ENCODE peak calls at places on chromosome 10, in eight cellular contexts. One of them, this sample, is unnamed.

GRCh38 chr10:112461029-112461887 is 14.2 kb downstream of the VTI1A start:
- DNase-seq in activated B cell treated with CpG ODN at 0.5 μM for 24 hours: no peak
- DNase-seq in HFF-Myc: no peak
- DNase-seq in cardiac fibroblast: peak
- DNase-seq in tibial artery: no peak
- DNase-seq in neural crest cell: no peak
- DNase-seq in dorsolateral prefrontal cortex: no peak
- DNase-seq in GM10248: no peak
- DNase-seq in this sample: peak

GRCh38 chr10:19843487-19843886 is 27.3 kb downstream of the PLXDC2 start:
- DNase-seq in activated B cell treated with CpG ODN at 0.5 μM for 24 hours: no peak
- DNase-seq in HFF-Myc: no peak
- DNase-seq in cardiac fibroblast: no peak
- DNase-seq in tibial artery: no peak
- DNase-seq in neural crest cell: no peak
- DNase-seq in dorsolateral prefrontal cortex: no peak
- DNase-seq in GM10248: no peak
- DNase-seq in this sample: no peak

GRCh38 chr10:59234814-59235429 is 58.5 kb downstream of the PHYHIPL start:
- DNase-seq in activated B cell treated with CpG ODN at 0.5 μM for 24 hours: no peak
- DNase-seq in HFF-Myc: peak
- DNase-seq in cardiac fibroblast: peak
- DNase-seq in tibial artery: no peak
- DNase-seq in neural crest cell: peak
- DNase-seq in dorsolateral prefrontal cortex: no peak
- DNase-seq in GM10248: no peak
- DNase-seq in this sample: no peak

GRCh38 chr10:73887038-73888015 is 13.0 kb upstream of the CAMK2G start:
- DNase-seq in activated B cell treated with CpG ODN at 0.5 μM for 24 hours: no peak
- DNase-seq in HFF-Myc: no peak
- DNase-seq in cardiac fibroblast: peak
- DNase-seq in tibial artery: peak
- DNase-seq in neural crest cell: no peak
- DNase-seq in dorsolateral prefrontal cortex: no peak
- DNase-seq in GM10248: no peak
- DNase-seq in this sample: peak

GRCh38 chr10:44956717-44957706 is 2.6 kb upstream of the RASSF4 start:
- DNase-seq in activated B cell treated with CpG ODN at 0.5 μM for 24 hours: no peak
- DNase-seq in HFF-Myc: no peak
- DNase-seq in cardiac fibroblast: no peak
- DNase-seq in tibial artery: no peak
- DNase-seq in neural crest cell: no peak
- DNase-seq in dorsolateral prefrontal cortex: no peak
- DNase-seq in GM10248: no peak
- DNase-seq in this sample: no peak

GRCh38 chr10:119357389-119358139 is 150.2 kb downstream of the GRK5 start:
- DNase-seq in activated B cell treated with CpG ODN at 0.5 μM for 24 hours: no peak
- DNase-seq in HFF-Myc: no peak
- DNase-seq in cardiac fibroblast: no peak
- DNase-seq in tibial artery: no peak
- DNase-seq in neural crest cell: no peak
- DNase-seq in dorsolateral prefrontal cortex: no peak
- DNase-seq in GM10248: no peak
- DNase-seq in this sample: no peak

GRCh38 chr10:27861781-27862180 is 116.2 kb upstream of the MKX start:
- DNase-seq in activated B cell treated with CpG ODN at 0.5 μM for 24 hours: no peak
- DNase-seq in HFF-Myc: no peak
- DNase-seq in cardiac fibroblast: no peak
- DNase-seq in tibial artery: no peak
- DNase-seq in neural crest cell: no peak
- DNase-seq in dorsolateral prefrontal cortex: no peak
- DNase-seq in GM10248: no peak
- DNase-seq in this sample: no peak

GRCh38 chr10:132617781-132618052 is 80.1 kb downstream of the INPP5A start:
- DNase-seq in activated B cell treated with CpG ODN at 0.5 μM for 24 hours: no peak
- DNase-seq in HFF-Myc: no peak
- DNase-seq in cardiac fibroblast: no peak
- DNase-seq in tibial artery: no peak
- DNase-seq in neural crest cell: no peak
- DNase-seq in dorsolateral prefrontal cortex: no peak
- DNase-seq in GM10248: no peak
- DNase-seq in this sample: no peak

GRCh38 chr10:72239409-72239808 is 23.3 kb upstream of the ASCC1 start:
- DNase-seq in activated B cell treated with CpG ODN at 0.5 μM for 24 hours: no peak
- DNase-seq in HFF-Myc: no peak
- DNase-seq in cardiac fibroblast: no peak
- DNase-seq in tibial artery: no peak
- DNase-seq in neural crest cell: no peak
- DNase-seq in dorsolateral prefrontal cortex: no peak
- DNase-seq in GM10248: no peak
- DNase-seq in this sample: no peak

GRCh38 chr10:72241853-72242252 is 25.8 kb upstream of the ASCC1 start:
- DNase-seq in activated B cell treated with CpG ODN at 0.5 μM for 24 hours: no peak
- DNase-seq in HFF-Myc: no peak
- DNase-seq in cardiac fibroblast: no peak
- DNase-seq in tibial artery: no peak
- DNase-seq in neural crest cell: no peak
- DNase-seq in dorsolateral prefrontal cortex: no peak
- DNase-seq in GM10248: no peak
- DNase-seq in this sample: no peak

GRCh38 chr10:72235544-72236279 is 19.6 kb upstream of the ASCC1 start:
- DNase-seq in activated B cell treated with CpG ODN at 0.5 μM for 24 hours: no peak
- DNase-seq in HFF-Myc: no peak
- DNase-seq in cardiac fibroblast: no peak
- DNase-seq in tibial artery: no peak
- DNase-seq in neural crest cell: no peak
- DNase-seq in dorsolateral prefrontal cortex: no peak
- DNase-seq in GM10248: no peak
- DNase-seq in this sample: no peak

GRCh38 chr10:72240371-72240770 is 24.3 kb upstream of the ASCC1 start:
- DNase-seq in activated B cell treated with CpG ODN at 0.5 μM for 24 hours: no peak
- DNase-seq in HFF-Myc: no peak
- DNase-seq in cardiac fibroblast: no peak
- DNase-seq in tibial artery: no peak
- DNase-seq in neural crest cell: no peak
- DNase-seq in dorsolateral prefrontal cortex: no peak
- DNase-seq in GM10248: no peak
- DNase-seq in this sample: no peak

DNA sequence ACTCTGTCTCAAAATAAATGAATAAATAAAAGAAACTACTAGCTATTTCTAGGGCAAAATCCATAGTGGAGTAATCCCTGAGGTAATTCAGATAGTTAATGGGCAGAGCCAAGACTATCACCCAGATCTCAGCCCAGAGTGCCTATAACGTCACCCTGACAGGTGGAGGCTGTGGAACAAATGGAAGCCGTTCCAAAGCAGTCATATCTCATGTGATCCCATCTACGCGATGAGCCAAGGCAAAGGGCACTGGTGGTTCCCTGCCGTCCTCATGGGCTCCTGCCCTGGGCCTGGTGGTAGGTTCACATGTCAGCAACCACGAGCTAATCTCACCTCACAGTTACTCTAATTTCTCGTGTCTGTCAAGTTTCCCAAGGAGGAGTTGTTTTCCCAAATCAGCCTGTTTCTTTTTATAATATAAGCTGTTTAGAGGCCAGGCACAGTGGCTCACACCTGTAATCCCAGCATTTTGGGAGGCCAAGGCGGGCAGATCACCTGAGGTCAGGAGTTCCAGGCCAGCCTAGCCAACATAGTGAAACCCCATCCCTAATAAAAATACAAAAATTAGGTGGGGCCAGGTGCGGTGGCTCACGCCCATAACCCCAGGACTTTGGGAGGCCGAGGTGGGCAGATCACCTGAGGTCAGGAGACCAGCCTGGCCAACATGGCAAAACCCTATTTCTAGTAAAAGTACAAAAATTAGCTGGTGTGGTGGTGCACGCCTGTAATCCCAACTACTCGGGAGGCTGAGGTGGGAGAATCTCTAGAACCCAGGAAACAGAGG is 22.5 kb upstream of the ASCC1 start:
- DNase-seq in activated B cell treated with CpG ODN at 0.5 μM for 24 hours: no peak
- DNase-seq in HFF-Myc: no peak
- DNase-seq in cardiac fibroblast: no peak
- DNase-seq in tibial artery: no peak
- DNase-seq in neural crest cell: no peak
- DNase-seq in dorsolateral prefrontal cortex: no peak
- DNase-seq in GM10248: no peak
- DNase-seq in this sample: no peak
- TF ChIP-seq CTCF in activated B cell treated with CpG ODN at 0.5 μM for 24 hours: no peak
- TF ChIP-seq CTCF in HFF-Myc: no peak
- TF ChIP-seq CTCF in cardiac fibroblast: no peak
- TF ChIP-seq CTCF in tibial artery: no peak
- TF ChIP-seq CTCF in neural crest cell: no peak
- TF ChIP-seq CTCF in dorsolateral prefrontal cortex: no peak
- TF ChIP-seq CTCF in GM10248: no peak
- TF ChIP-seq CTCF in this sample: no peak

DNA sequence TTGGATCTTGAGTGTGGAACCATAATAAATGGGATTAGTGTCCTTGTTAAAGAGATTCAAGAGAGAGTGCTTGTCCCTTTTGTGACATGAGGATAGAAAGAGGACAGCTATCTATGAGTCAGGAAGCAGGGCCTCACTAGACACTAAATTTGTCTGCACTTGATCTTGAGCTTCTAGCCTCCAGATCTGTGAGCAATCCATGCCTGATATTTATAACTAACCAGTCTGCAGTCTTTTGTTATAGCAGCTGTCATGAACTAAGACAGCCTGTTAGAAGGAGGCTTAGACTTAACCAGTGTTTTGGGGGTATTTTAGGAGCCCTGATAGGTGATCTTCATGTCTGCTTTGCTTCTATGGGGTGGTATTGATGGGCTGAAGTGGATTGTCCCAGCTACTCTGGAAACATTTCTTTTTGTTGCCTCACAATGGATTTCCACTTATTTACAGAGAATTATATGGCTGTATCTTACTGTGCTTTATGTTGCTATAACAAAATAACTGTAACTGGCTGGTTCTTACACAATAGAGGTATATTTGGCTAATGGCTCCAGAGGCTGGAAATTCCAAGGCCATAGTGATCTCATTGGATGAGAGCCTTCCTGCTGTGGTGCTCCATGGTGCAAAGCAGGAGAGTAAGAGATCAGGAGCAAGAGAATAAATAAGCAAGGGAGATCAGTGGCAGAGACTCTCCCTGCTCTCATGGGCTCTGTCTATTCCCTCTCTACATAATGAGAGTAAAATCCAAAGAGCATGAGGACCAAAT is 23.4 kb upstream of the AKR1C3 start:
- DNase-seq in activated B cell treated with CpG ODN at 0.5 μM for 24 hours: no peak
- DNase-seq in HFF-Myc: no peak
- DNase-seq in cardiac fibroblast: peak
- DNase-seq in tibial artery: no peak
- DNase-seq in neural crest cell: no peak
- DNase-seq in dorsolateral prefrontal cortex: no peak
- DNase-seq in GM10248: no peak
- DNase-seq in this sample: no peak
- TF ChIP-seq CTCF in activated B cell treated with CpG ODN at 0.5 μM for 24 hours: no peak
- TF ChIP-seq CTCF in HFF-Myc: no peak
- TF ChIP-seq CTCF in cardiac fibroblast: no peak
- TF ChIP-seq CTCF in tibial artery: no peak
- TF ChIP-seq CTCF in neural crest cell: no peak
- TF ChIP-seq CTCF in dorsolateral prefrontal cortex: no peak
- TF ChIP-seq CTCF in GM10248: no peak
- TF ChIP-seq CTCF in this sample: no peak

DNA sequence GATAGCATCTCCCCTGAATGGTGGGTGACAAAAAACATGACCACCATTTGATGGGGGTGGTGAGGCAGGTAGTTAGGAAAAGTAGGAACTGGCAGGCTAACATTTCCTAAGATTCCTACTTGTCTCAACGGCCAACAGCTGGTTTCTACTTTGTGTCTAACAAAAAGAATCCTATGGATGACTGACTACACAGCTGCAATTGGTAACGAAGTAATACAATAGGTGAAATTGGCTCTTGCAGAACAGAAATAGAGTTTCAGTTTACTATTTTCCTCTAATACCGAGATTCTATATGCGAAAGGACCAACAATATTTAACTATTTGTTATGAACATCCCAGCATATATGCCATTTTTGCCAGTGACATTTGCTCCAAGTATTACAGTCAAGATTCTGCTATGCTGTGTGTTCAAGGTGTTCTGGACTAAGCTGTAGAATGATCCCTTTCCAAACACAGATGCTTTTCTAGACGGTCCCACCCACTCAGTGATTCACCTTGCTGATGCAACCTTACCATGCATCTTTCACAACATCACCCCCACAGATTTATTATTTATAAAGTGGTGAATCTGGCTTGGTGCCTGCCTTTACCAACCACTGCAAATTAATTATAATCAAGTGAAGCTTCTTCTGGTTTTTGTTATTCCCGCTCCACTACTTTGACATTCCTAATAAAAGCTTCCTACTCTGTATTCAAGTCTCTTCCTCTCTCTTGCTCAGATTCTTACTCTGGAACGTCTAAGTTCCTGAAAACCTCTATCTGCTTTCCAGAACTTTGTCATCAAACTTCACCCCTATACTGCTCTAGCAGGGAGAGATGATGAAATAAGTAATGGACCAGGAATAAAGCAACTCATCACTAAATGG is 16.8 kb downstream of the BBIP1 start:
- DNase-seq in activated B cell treated with CpG ODN at 0.5 μM for 24 hours: no peak
- DNase-seq in HFF-Myc: no peak
- DNase-seq in cardiac fibroblast: peak
- DNase-seq in tibial artery: no peak
- DNase-seq in neural crest cell: no peak
- DNase-seq in dorsolateral prefrontal cortex: no peak
- DNase-seq in GM10248: no peak
- DNase-seq in this sample: no peak
- TF ChIP-seq CTCF in activated B cell treated with CpG ODN at 0.5 μM for 24 hours: no peak
- TF ChIP-seq CTCF in HFF-Myc: no peak
- TF ChIP-seq CTCF in cardiac fibroblast: no peak
- TF ChIP-seq CTCF in tibial artery: no peak
- TF ChIP-seq CTCF in neural crest cell: no peak
- TF ChIP-seq CTCF in dorsolateral prefrontal cortex: no peak
- TF ChIP-seq CTCF in GM10248: no peak
- TF ChIP-seq CTCF in this sample: no peak

GRCh38 chr10:48306265-48306869 is at the start of gene MAPK8:
- DNase-seq in activated B cell treated with CpG ODN at 0.5 μM for 24 hours: peak
- DNase-seq in HFF-Myc: peak
- DNase-seq in cardiac fibroblast: peak
- DNase-seq in tibial artery: peak
- DNase-seq in neural crest cell: peak
- DNase-seq in dorsolateral prefrontal cortex: peak
- DNase-seq in GM10248: peak
- DNase-seq in this sample: peak

GRCh38 chr10:48305905-48306264 is 592 bp upstream of the MAPK8 start:
- DNase-seq in activated B cell treated with CpG ODN at 0.5 μM for 24 hours: no peak
- DNase-seq in HFF-Myc: no peak
- DNase-seq in cardiac fibroblast: no peak
- DNase-seq in tibial artery: no peak
- DNase-seq in neural crest cell: no peak
- DNase-seq in dorsolateral prefrontal cortex: no peak
- DNase-seq in GM10248: no peak
- DNase-seq in this sample: no peak

GRCh38 chr10:48307584-48307983 is 1.1 kb downstream of the MAPK8 start:
- DNase-seq in activated B cell treated with CpG ODN at 0.5 μM for 24 hours: no peak
- DNase-seq in HFF-Myc: no peak
- DNase-seq in cardiac fibroblast: no peak
- DNase-seq in tibial artery: no peak
- DNase-seq in neural crest cell: no peak
- DNase-seq in dorsolateral prefrontal cortex: no peak
- DNase-seq in GM10248: no peak
- DNase-seq in this sample: no peak

GRCh38 chr10:48306870-48307531 is 524 bp downstream of the MAPK8 start:
- DNase-seq in activated B cell treated with CpG ODN at 0.5 μM for 24 hours: no peak
- DNase-seq in HFF-Myc: no peak
- DNase-seq in cardiac fibroblast: peak
- DNase-seq in tibial artery: peak
- DNase-seq in neural crest cell: peak
- DNase-seq in dorsolateral prefrontal cortex: peak
- DNase-seq in GM10248: peak
- DNase-seq in this sample: no peak

GRCh38 chr10:48309711-48310226 is 3.3 kb downstream of the MAPK8 start:
- DNase-seq in activated B cell treated with CpG ODN at 0.5 μM for 24 hours: no peak
- DNase-seq in HFF-Myc: no peak
- DNase-seq in cardiac fibroblast: peak
- DNase-seq in tibial artery: no peak
- DNase-seq in neural crest cell: no peak
- DNase-seq in dorsolateral prefrontal cortex: no peak
- DNase-seq in GM10248: peak
- DNase-seq in this sample: no peak
- TF ChIP-seq CTCF in activated B cell treated with CpG ODN at 0.5 μM for 24 hours: no peak
- TF ChIP-seq CTCF in HFF-Myc: no peak
- TF ChIP-seq CTCF in cardiac fibroblast: peak
- TF ChIP-seq CTCF in tibial artery: no peak
- TF ChIP-seq CTCF in neural crest cell: no peak
- TF ChIP-seq CTCF in dorsolateral prefrontal cortex: no peak
- TF ChIP-seq CTCF in GM10248: peak
- TF ChIP-seq CTCF in this sample: peak